ENCODE peak calls at places on chromosomes 7 and 10, in six cellular contexts. One of them, this sample, is unnamed.

GRCh38 chr10:70889291-70889690 is 926 bp upstream of the PCBD1 start:
- DNase-seq in NCI-H460: no peak
- DNase-seq in T-helper 9 cell: no peak
- DNase-seq in 8988T: no peak
- DNase-seq in fibroblast of the conjunctiva: no peak
- DNase-seq in GM12891: no peak
- DNase-seq in this sample: no peak

GRCh38 chr10:130817046-130817624 is 494.4 kb downstream of the TCERG1L start:
- DNase-seq in GM12891: no peak
- DNase-seq in T-helper 9 cell: no peak
- DNase-seq in fibroblast of the conjunctiva: no peak
- DNase-seq in NCI-H460: no peak
- DNase-seq in 8988T: no peak
- DNase-seq in this sample: no peak

GRCh38 chr7:99372275-99373085 is 2.0 kb upstream of the ARPC1B start:
- DNase-seq in T-helper 9 cell: no peak
- DNase-seq in GM12891: no peak
- DNase-seq in 8988T: no peak
- DNase-seq in NCI-H460: no peak
- DNase-seq in fibroblast of the conjunctiva: no peak
- DNase-seq in this sample: peak

GRCh38 chr10:88386204-88386877 is 196.8 kb downstream of the RNLS start:
- DNase-seq in NCI-H460: no peak
- DNase-seq in GM12891: no peak
- DNase-seq in fibroblast of the conjunctiva: no peak
- DNase-seq in 8988T: no peak
- DNase-seq in T-helper 9 cell: no peak
- DNase-seq in this sample: no peak

GRCh38 chr10:93541402-93542357 is 24.8 kb upstream of the FFAR4 start:
- DNase-seq in fibroblast of the conjunctiva: peak
- DNase-seq in T-helper 9 cell: no peak
- DNase-seq in NCI-H460: peak
- DNase-seq in 8988T: no peak
- DNase-seq in GM12891: no peak
- DNase-seq in this sample: peak

GRCh38 chr10:62852961-62853702 is 37.0 kb upstream of the EGR2 start:
- DNase-seq in T-helper 9 cell: no peak
- DNase-seq in fibroblast of the conjunctiva: no peak
- DNase-seq in 8988T: no peak
- DNase-seq in GM12891: no peak
- DNase-seq in NCI-H460: no peak
- DNase-seq in this sample: no peak

GRCh38 chr10:102611514-102612095 is 32.7 kb upstream of the TRIM8 start:
- DNase-seq in 8988T: no peak
- DNase-seq in T-helper 9 cell: no peak
- DNase-seq in GM12891: no peak
- DNase-seq in fibroblast of the conjunctiva: no peak
- DNase-seq in NCI-H460: no peak
- DNase-seq in this sample: no peak

GRCh38 chr10:101329341-101330032 is 24.5 kb upstream of the BTRC start:
- DNase-seq in fibroblast of the conjunctiva: no peak
- DNase-seq in GM12891: no peak
- DNase-seq in NCI-H460: no peak
- DNase-seq in T-helper 9 cell: no peak
- DNase-seq in 8988T: no peak
- DNase-seq in this sample: no peak

GRCh38 chr7:33725111-33725510 is 180.2 kb upstream of the BMPER start:
- DNase-seq in T-helper 9 cell: no peak
- DNase-seq in GM12891: no peak
- DNase-seq in NCI-H460: no peak
- DNase-seq in 8988T: no peak
- DNase-seq in fibroblast of the conjunctiva: no peak
- DNase-seq in this sample: no peak